ENCODE peak calls at places on chromosomes 2 and 18, in five cellular contexts. G, M, L, B and Y are unnamed samples.

GRCh38 chr2:105179469-105180372 is 61.8 kb upstream of the GPR45 start:
- DNase-seq in G (peak; percentile 79), M (no peak), L (no peak), B (peak; percentile 47), Y (peak; percentile 24)

GRCh38 chr18:2654105-2654827 is 1.3 kb upstream of the SMCHD1 start:
- DNase-seq in G (peak; percentile 32), M (no peak), L (no peak), B (no peak), Y (no peak)

GRCh38 chr18:66795011-66795410 is 191.1 kb upstream of the CDH19 start:
- DNase-seq in G (peak; percentile 87), M (no peak), L (no peak), B (no peak), Y (no peak)

GRCh38 chr2:219058541-219059374 is 2.0 kb downstream of the IHH start:
- DNase-seq in G (no peak), M (no peak), L (no peak), B (no peak), Y (no peak)

GRCh38 chr18:79714531-79715240 is 35.1 kb downstream of the CTDP1 start:
- DNase-seq in G (no peak), M (no peak), L (no peak), B (no peak), Y (no peak)

GRCh38 chr18:43651067-43651466 is 373.8 kb upstream of the SYT4 start:
- DNase-seq in G (no peak), M (no peak), L (no peak), B (no peak), Y (no peak)

GRCh38 chr2:72134408-72134996 is 13.2 kb downstream of the CYP26B1 start:
- DNase-seq in G (no peak), M (no peak), L (no peak), B (peak; percentile 3), Y (no peak)

GRCh38 chr2:147806846-147807245 is 38.0 kb upstream of the ACVR2A start:
- DNase-seq in G (peak; percentile 70), M (no peak), L (no peak), B (no peak), Y (no peak)

GRCh38 chr2:100660851-100661584 is 98.2 kb downstream of the PDCL3 start:
- DNase-seq in G (no peak), M (no peak), L (no peak), B (no peak), Y (no peak)

GRCh38 chr2:197031805-197032204 is 105.3 kb upstream of the PGAP1 start:
- DNase-seq in G (no peak), M (no peak), L (no peak), B (no peak), Y (no peak)

GRCh38 chr2:104938226-104938941 is 84.5 kb downstream of the POU3F3 start:
- DNase-seq in G (no peak), M (no peak), L (no peak), B (peak; percentile 84), Y (no peak)

GRCh38 chr2:127701651-127702394 is 526 bp downstream of the SFT2D3 start:
- DNase-seq in G (peak; percentile 60), M (peak; percentile 61), L (no peak), B (peak; percentile 65), Y (no peak)

GRCh38 chr2:30656079-30656478 is 151.2 kb downstream of the CAPN13 start:
- DNase-seq in G (peak; percentile 80), M (no peak), L (no peak), B (no peak), Y (no peak)

GRCh38 chr2:217033191-217033590 is 173.3 kb upstream of the TNP1 start:
- DNase-seq in G (no peak), M (no peak), L (no peak), B (no peak), Y (no peak)

GRCh38 chr2:119230630-119231185 is 7.1 kb downstream of the STEAP3 start:
- DNase-seq in G (peak; percentile 65), M (no peak), L (no peak), B (no peak), Y (peak; percentile 76)

GRCh38 chr2:67880291-67880761 is 182.5 kb downstream of the C1D start:
- DNase-seq in G (peak; percentile 49), M (no peak), L (no peak), B (no peak), Y (no peak)

GRCh38 chr2:237181844-237182243 is 96.2 kb downstream of the COPS8 start:
- DNase-seq in G (peak; percentile 96), M (no peak), L (no peak), B (no peak), Y (peak; percentile 93)

GRCh38 chr2:150424361-150424760 is 63.1 kb downstream of the RND3 start:
- DNase-seq in G (no peak), M (no peak), L (no peak), B (no peak), Y (no peak)

GRCh38 chr2:161983896-161984295 is 90.1 kb downstream of the DPP4 start:
- DNase-seq in G (peak; percentile 14), M (no peak), L (no peak), B (no peak), Y (no peak)

GRCh38 chr2:237437566-237437965 is 23.6 kb upstream of the COL6A3 start:
- DNase-seq in G (no peak), M (no peak), L (no peak), B (no peak), Y (no peak)

GRCh38 chr2:1277634-1278033 is 135.6 kb upstream of the TPO start:
- DNase-seq in G (no peak), M (no peak), L (no peak), B (no peak), Y (no peak)

GRCh38 chr2:51003345-51004192 is 28.4 kb downstream of the NRXN1 start:
- DNase-seq in G (peak; percentile 18), M (no peak), L (no peak), B (no peak), Y (no peak)

GRCh38 chr2:10477443-10478297 is 29.5 kb upstream of the ODC1 start:
- DNase-seq in G (no peak), M (no peak), L (no peak), B (no peak), Y (no peak)

GRCh38 chr2:120313695-120314615 is 32.0 kb upstream of the INHBB start:
- DNase-seq in G (no peak), M (no peak), L (no peak), B (no peak), Y (no peak)

GRCh38 chr2:217798743-217799552 is 203.8 kb downstream of the TNS1 start:
- DNase-seq in G (no peak), M (no peak), L (no peak), B (no peak), Y (no peak)

GRCh38 chr2:17300141-17300540 is 218.1 kb downstream of the RAD51AP2 start:
- DNase-seq in G (peak; percentile 87), M (no peak), L (no peak), B (no peak), Y (peak; percentile 59)

GRCh38 chr2:120140866-120141265 is 82.3 kb downstream of the TMEM185B start:
- DNase-seq in G (no peak), M (no peak), L (no peak), B (no peak), Y (no peak)

GRCh38 chr2:86631846-86632485 is 8.3 kb upstream of the RNF103 start:
- DNase-seq in G (no peak), M (no peak), L (no peak), B (no peak), Y (no peak)

GRCh38 chr2:99878951-99879350 is 263.4 kb downstream of the AFF3 start:
- DNase-seq in G (peak; percentile 96), M (no peak), L (peak; percentile 53), B (no peak), Y (no peak)

GRCh38 chr18:51236225-51236624 is 38.7 kb upstream of the MEX3C start:
- DNase-seq in G (peak; percentile 85), M (no peak), L (no peak), B (no peak), Y (no peak)

GRCh38 chr2:85134255-85135065 is 1.3 kb downstream of the TCF7L1 start:
- DNase-seq in G (peak; percentile 35), M (no peak), L (no peak), B (no peak), Y (no peak)

GRCh38 chr18:44715841-44716240 is 35.2 kb downstream of the SETBP1 start:
- DNase-seq in G (no peak), M (no peak), L (no peak), B (no peak), Y (no peak)

GRCh38 chr2:32484907-32485306 is 128.1 kb downstream of the BIRC6 start:
- DNase-seq in G (peak; percentile 90), M (no peak), L (peak; percentile 93), B (no peak), Y (peak; percentile 92)

DNA sequence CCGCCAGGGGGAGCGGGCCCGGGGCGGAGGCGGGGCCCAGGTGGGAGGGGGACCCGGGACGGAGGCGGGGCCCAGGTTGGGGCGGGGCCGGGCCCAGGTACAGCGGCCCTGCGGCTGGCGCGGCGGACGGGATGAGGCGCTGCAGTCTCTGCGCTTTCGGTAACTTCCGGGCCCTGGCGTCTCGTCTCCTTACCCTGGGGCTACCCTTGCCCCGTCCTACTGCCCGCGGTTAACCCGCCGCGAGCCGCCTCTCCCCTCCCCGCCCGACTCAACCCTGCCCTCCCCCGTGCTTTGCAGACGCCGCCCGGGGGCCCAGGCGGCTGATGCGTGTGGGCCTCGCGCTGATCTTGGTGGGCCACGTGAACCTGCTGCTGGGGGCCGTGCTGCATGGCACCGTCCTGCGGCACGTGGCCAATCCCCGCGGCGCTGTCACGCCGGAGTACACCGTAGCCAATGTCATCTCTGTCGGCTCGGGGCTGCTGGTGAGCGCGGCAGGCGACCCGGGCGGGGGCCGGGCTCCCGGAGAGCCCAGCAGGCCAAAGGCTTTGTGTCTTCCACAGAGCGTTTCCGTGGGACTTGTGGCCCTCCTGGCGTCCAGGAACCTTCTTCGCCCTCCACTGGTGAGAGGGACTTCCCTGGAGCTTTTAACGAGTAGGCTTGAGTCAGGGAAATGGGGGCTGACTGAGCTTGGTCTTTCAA is at the start of gene KRTCAP3:
- DNase-seq in G (no peak), M (peak; percentile 15), L (no peak), B (no peak), Y (no peak)
- H3K4me3 ChIP-seq in G (no peak within 1 kb of the TSS), M (no peak within 1 kb of the TSS), L (no peak within 1 kb of the TSS), B (no peak within 1 kb of the TSS), Y (no peak within 1 kb of the TSS)

DNA sequence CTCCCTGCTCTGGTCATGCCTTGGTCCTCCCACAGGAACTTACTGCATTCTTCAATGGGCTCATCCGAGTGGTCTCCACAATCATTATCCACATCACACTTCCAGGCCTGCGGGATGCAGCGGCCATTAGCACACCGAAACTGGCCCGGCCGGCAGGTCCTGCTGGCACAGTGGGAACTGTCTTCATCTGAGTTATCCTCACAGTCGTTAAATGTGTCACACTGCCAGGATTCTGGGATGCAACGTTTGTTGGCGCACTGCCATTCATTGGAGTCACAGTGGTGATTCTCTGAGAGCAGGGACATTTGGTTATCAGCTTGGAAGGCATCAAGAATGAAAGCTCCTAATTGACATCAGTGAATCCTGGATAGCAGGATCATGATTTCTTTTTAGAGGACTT is 104.5 kb downstream of the DHRS9 start:
- DNase-seq in G (no peak), M (no peak), L (no peak), B (no peak), Y (no peak)
- H3K4me3 ChIP-seq in G (no peak overlapping the region), M (no peak overlapping the region), L (no peak overlapping the region), B (no peak overlapping the region), Y (no peak overlapping the region)

DNA sequence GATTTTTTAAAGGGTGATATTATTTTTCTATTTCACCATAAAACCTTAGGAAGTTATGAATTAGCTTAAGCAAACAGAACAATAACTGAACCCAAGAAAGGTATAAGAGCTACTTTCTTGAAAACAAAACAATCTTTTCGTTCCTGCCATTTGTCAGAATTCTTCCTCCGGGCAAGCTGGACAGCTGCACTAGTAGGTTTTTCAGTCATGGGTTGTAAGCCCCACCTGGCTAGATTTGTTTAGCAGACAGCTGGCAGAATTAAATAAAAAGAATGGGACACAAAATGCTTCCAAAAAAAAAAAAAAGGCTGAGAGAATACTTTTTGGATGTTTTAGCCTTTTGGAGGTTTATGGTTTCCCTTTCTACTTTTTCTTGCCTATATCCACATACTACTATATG is 694.1 kb downstream of the ARHGAP15 start:
- DNase-seq in G (no peak), M (no peak), L (no peak), B (no peak), Y (peak; percentile 17)
- H3K4me3 ChIP-seq in G (no peak overlapping the region), M (no peak overlapping the region), L (no peak overlapping the region), B (no peak overlapping the region), Y (no peak overlapping the region)

GRCh38 chr2:231662811-231663457 is 45.4 kb upstream of the PTMA start:
- DNase-seq in G (no peak), M (no peak), L (no peak), B (no peak), Y (no peak)
- H3K4me3 ChIP-seq in G (peak overlapping the region; percentile 46), M (peak overlapping the region; percentile 82), L (no peak overlapping the region), B (peak overlapping the region; percentile 13), Y (peak overlapping the region; percentile 46)